ENCODE peak calls at places on chromosomes 2 and 18, in nine cellular contexts. One of them, this sample, is unnamed.

GRCh38 chr2:178891959-178892485 is 84.8 kb upstream of the TTN start:
- ATAC-seq in mucosa of descending colon: no peak
- ATAC-seq in central memory CD8-positive, alpha-beta T cell: no peak
- ATAC-seq in sciatic nerve: no peak
- ATAC-seq in naive thymus-derived CD8-positive, alpha-beta T cell: no peak
- ATAC-seq in natural killer cell: no peak
- ATAC-seq in stimulated activated naive CD8-positive, alpha-beta T cell treated with anti-CD3 and anti-CD28 coated beads, Interleukin-15, amount 100 ng/mL, for 72 hours: no peak
- ATAC-seq in effector memory CD8-positive, alpha-beta T cell: no peak
- ATAC-seq in left lobe of liver: no peak
- ATAC-seq in this sample: no peak

GRCh38 chr2:55565613-55566012 is 46.1 kb downstream of the CFAP36 start:
- ATAC-seq in left lobe of liver: no peak
- ATAC-seq in mucosa of descending colon: no peak
- ATAC-seq in natural killer cell: no peak
- ATAC-seq in effector memory CD8-positive, alpha-beta T cell: peak; percentile 26
- ATAC-seq in central memory CD8-positive, alpha-beta T cell: peak; percentile 65
- ATAC-seq in stimulated activated naive CD8-positive, alpha-beta T cell treated with anti-CD3 and anti-CD28 coated beads, Interleukin-15, amount 100 ng/mL, for 72 hours: no peak
- ATAC-seq in sciatic nerve: no peak
- ATAC-seq in naive thymus-derived CD8-positive, alpha-beta T cell: peak; percentile 80
- ATAC-seq in this sample: no peak

GRCh38 chr2:46066591-46066990 is 230.6 kb upstream of the EPAS1 start:
- ATAC-seq in naive thymus-derived CD8-positive, alpha-beta T cell: no peak
- ATAC-seq in central memory CD8-positive, alpha-beta T cell: no peak
- ATAC-seq in left lobe of liver: no peak
- ATAC-seq in natural killer cell: no peak
- ATAC-seq in stimulated activated naive CD8-positive, alpha-beta T cell treated with anti-CD3 and anti-CD28 coated beads, Interleukin-15, amount 100 ng/mL, for 72 hours: no peak
- ATAC-seq in sciatic nerve: no peak
- ATAC-seq in mucosa of descending colon: no peak
- ATAC-seq in effector memory CD8-positive, alpha-beta T cell: no peak
- ATAC-seq in this sample: no peak

GRCh38 chr18:74476154-74476553 is 19.0 kb upstream of the DIPK1C start:
- ATAC-seq in natural killer cell: no peak
- ATAC-seq in central memory CD8-positive, alpha-beta T cell: no peak
- ATAC-seq in effector memory CD8-positive, alpha-beta T cell: no peak
- ATAC-seq in naive thymus-derived CD8-positive, alpha-beta T cell: no peak
- ATAC-seq in stimulated activated naive CD8-positive, alpha-beta T cell treated with anti-CD3 and anti-CD28 coated beads, Interleukin-15, amount 100 ng/mL, for 72 hours: no peak
- ATAC-seq in sciatic nerve: no peak
- ATAC-seq in left lobe of liver: no peak
- ATAC-seq in mucosa of descending colon: no peak
- ATAC-seq in this sample: no peak

GRCh38 chr18:58280159-58280540 is 236.1 kb downstream of the NEDD4L start:
- ATAC-seq in sciatic nerve: no peak
- ATAC-seq in stimulated activated naive CD8-positive, alpha-beta T cell treated with anti-CD3 and anti-CD28 coated beads, Interleukin-15, amount 100 ng/mL, for 72 hours: no peak
- ATAC-seq in left lobe of liver: peak; percentile 70
- ATAC-seq in naive thymus-derived CD8-positive, alpha-beta T cell: no peak
- ATAC-seq in central memory CD8-positive, alpha-beta T cell: no peak
- ATAC-seq in effector memory CD8-positive, alpha-beta T cell: no peak
- ATAC-seq in natural killer cell: no peak
- ATAC-seq in mucosa of descending colon: peak; percentile 5
- ATAC-seq in this sample: no peak

GRCh38 chr2:219520079-219520478 is 5.8 kb downstream of the ASIC4 start:
- ATAC-seq in effector memory CD8-positive, alpha-beta T cell: no peak
- ATAC-seq in naive thymus-derived CD8-positive, alpha-beta T cell: no peak
- ATAC-seq in central memory CD8-positive, alpha-beta T cell: no peak
- ATAC-seq in natural killer cell: no peak
- ATAC-seq in sciatic nerve: no peak
- ATAC-seq in mucosa of descending colon: no peak
- ATAC-seq in left lobe of liver: no peak
- ATAC-seq in stimulated activated naive CD8-positive, alpha-beta T cell treated with anti-CD3 and anti-CD28 coated beads, Interleukin-15, amount 100 ng/mL, for 72 hours: no peak
- ATAC-seq in this sample: no peak

GRCh38 chr2:65367517-65367916 is 64.9 kb downstream of the SPRED2 start:
- ATAC-seq in mucosa of descending colon: peak; percentile 58
- ATAC-seq in central memory CD8-positive, alpha-beta T cell: no peak
- ATAC-seq in sciatic nerve: peak; percentile 37
- ATAC-seq in natural killer cell: no peak
- ATAC-seq in naive thymus-derived CD8-positive, alpha-beta T cell: no peak
- ATAC-seq in effector memory CD8-positive, alpha-beta T cell: no peak
- ATAC-seq in left lobe of liver: peak; percentile 29
- ATAC-seq in stimulated activated naive CD8-positive, alpha-beta T cell treated with anti-CD3 and anti-CD28 coated beads, Interleukin-15, amount 100 ng/mL, for 72 hours: no peak
- ATAC-seq in this sample: peak; percentile 60

GRCh38 chr2:43026451-43027102 is 199.8 kb downstream of the ZFP36L2 start:
- ATAC-seq in effector memory CD8-positive, alpha-beta T cell: no peak
- ATAC-seq in central memory CD8-positive, alpha-beta T cell: no peak
- ATAC-seq in left lobe of liver: peak; percentile 91
- ATAC-seq in sciatic nerve: peak; percentile 19
- ATAC-seq in stimulated activated naive CD8-positive, alpha-beta T cell treated with anti-CD3 and anti-CD28 coated beads, Interleukin-15, amount 100 ng/mL, for 72 hours: no peak
- ATAC-seq in natural killer cell: no peak
- ATAC-seq in naive thymus-derived CD8-positive, alpha-beta T cell: no peak
- ATAC-seq in mucosa of descending colon: no peak
- ATAC-seq in this sample: peak; percentile 41

GRCh38 chr2:230449901-230450467 is 34.0 kb downstream of the SP100 start:
- ATAC-seq in mucosa of descending colon: no peak
- ATAC-seq in effector memory CD8-positive, alpha-beta T cell: no peak
- ATAC-seq in central memory CD8-positive, alpha-beta T cell: no peak
- ATAC-seq in stimulated activated naive CD8-positive, alpha-beta T cell treated with anti-CD3 and anti-CD28 coated beads, Interleukin-15, amount 100 ng/mL, for 72 hours: no peak
- ATAC-seq in naive thymus-derived CD8-positive, alpha-beta T cell: no peak
- ATAC-seq in sciatic nerve: no peak
- ATAC-seq in left lobe of liver: no peak
- ATAC-seq in natural killer cell: no peak
- ATAC-seq in this sample: no peak

GRCh38 chr2:46716806-46717732 is 198.5 kb downstream of the MCFD2 start:
- ATAC-seq in natural killer cell: no peak
- ATAC-seq in sciatic nerve: peak; percentile 49
- ATAC-seq in stimulated activated naive CD8-positive, alpha-beta T cell treated with anti-CD3 and anti-CD28 coated beads, Interleukin-15, amount 100 ng/mL, for 72 hours: no peak
- ATAC-seq in left lobe of liver: peak; percentile 95
- ATAC-seq in mucosa of descending colon: no peak
- ATAC-seq in naive thymus-derived CD8-positive, alpha-beta T cell: no peak
- ATAC-seq in effector memory CD8-positive, alpha-beta T cell: no peak
- ATAC-seq in central memory CD8-positive, alpha-beta T cell: no peak
- ATAC-seq in this sample: no peak

GRCh38 chr2:215713393-215713792 is 277.5 kb upstream of the FN1 start:
- ATAC-seq in sciatic nerve: peak; percentile 80
- ATAC-seq in naive thymus-derived CD8-positive, alpha-beta T cell: no peak
- ATAC-seq in effector memory CD8-positive, alpha-beta T cell: no peak
- ATAC-seq in left lobe of liver: peak; percentile 76
- ATAC-seq in central memory CD8-positive, alpha-beta T cell: no peak
- ATAC-seq in natural killer cell: no peak
- ATAC-seq in mucosa of descending colon: peak; percentile 48
- ATAC-seq in stimulated activated naive CD8-positive, alpha-beta T cell treated with anti-CD3 and anti-CD28 coated beads, Interleukin-15, amount 100 ng/mL, for 72 hours: no peak
- ATAC-seq in this sample: peak; percentile 81

GRCh38 chr2:186058604-186059003 is 320.0 kb downstream of the FSIP2 start:
- ATAC-seq in effector memory CD8-positive, alpha-beta T cell: no peak
- ATAC-seq in naive thymus-derived CD8-positive, alpha-beta T cell: no peak
- ATAC-seq in natural killer cell: no peak
- ATAC-seq in central memory CD8-positive, alpha-beta T cell: no peak
- ATAC-seq in stimulated activated naive CD8-positive, alpha-beta T cell treated with anti-CD3 and anti-CD28 coated beads, Interleukin-15, amount 100 ng/mL, for 72 hours: no peak
- ATAC-seq in sciatic nerve: no peak
- ATAC-seq in left lobe of liver: no peak
- ATAC-seq in mucosa of descending colon: no peak
- ATAC-seq in this sample: no peak

GRCh38 chr2:43788646-43789045 is 14.8 kb downstream of the DYNC2LI1 start:
- ATAC-seq in left lobe of liver: no peak
- ATAC-seq in sciatic nerve: no peak
- ATAC-seq in naive thymus-derived CD8-positive, alpha-beta T cell: no peak
- ATAC-seq in effector memory CD8-positive, alpha-beta T cell: no peak
- ATAC-seq in natural killer cell: no peak
- ATAC-seq in central memory CD8-positive, alpha-beta T cell: no peak
- ATAC-seq in stimulated activated naive CD8-positive, alpha-beta T cell treated with anti-CD3 and anti-CD28 coated beads, Interleukin-15, amount 100 ng/mL, for 72 hours: no peak
- ATAC-seq in mucosa of descending colon: no peak
- ATAC-seq in this sample: no peak

GRCh38 chr2:101921319-101921960 is 70.3 kb upstream of the IL1R2 start:
- ATAC-seq in natural killer cell: peak; percentile 29
- ATAC-seq in sciatic nerve: peak; percentile 67
- ATAC-seq in stimulated activated naive CD8-positive, alpha-beta T cell treated with anti-CD3 and anti-CD28 coated beads, Interleukin-15, amount 100 ng/mL, for 72 hours: no peak
- ATAC-seq in mucosa of descending colon: peak; percentile 64
- ATAC-seq in left lobe of liver: peak; percentile 10
- ATAC-seq in effector memory CD8-positive, alpha-beta T cell: peak; percentile 27
- ATAC-seq in naive thymus-derived CD8-positive, alpha-beta T cell: peak; percentile 20
- ATAC-seq in central memory CD8-positive, alpha-beta T cell: no peak
- ATAC-seq in this sample: peak; percentile 28

This sample was measured in gastroesophageal sphincter.